ENCODE peak calls at places on chromosome 11, in six cellular contexts. T, U, F, Q, X and A are unnamed samples.
A peak's percentile ranks its signal among the peaks of the same experiment; 100 is the strongest.

GRCh38 chr11:2138436-2139117 is 612 bp downstream of the IGF2 start:
- DNase-seq in T (peak; percentile 42), U (no peak), F (peak; percentile 42), Q (no peak), X (no peak), A (no peak)

GRCh38 chr11:71342951-71343827 is 90.8 kb upstream of the SHANK2 start:
- DNase-seq in T (peak; percentile 84), U (peak; percentile 50), F (peak; percentile 78), Q (peak; percentile 77), X (no peak), A (peak; percentile 40)

GRCh38 chr11:88326112-88326511 is 11.4 kb downstream of the CTSC start:
- DNase-seq in T (peak; percentile 33), U (no peak), F (no peak), Q (no peak), X (no peak), A (no peak)

GRCh38 chr11:62497132-62497915 is 49.3 kb downstream of the AHNAK start:
- DNase-seq in T (peak; percentile 43), U (no peak), F (peak; percentile 13), Q (peak; percentile 86), X (peak; percentile 13), A (peak; percentile 74)

GRCh38 chr11:46381046-46381835 is at the start of gene MDK:
- DNase-seq in T (peak; percentile 77), U (no peak), F (peak; percentile 92), Q (peak; percentile 49), X (no peak), A (no peak)

GRCh38 chr11:130426223-130427048 is 2.0 kb downstream of the ADAMTS8 start:
- DNase-seq in T (no peak), U (no peak), F (no peak), Q (no peak), X (no peak), A (no peak)

GRCh38 chr11:121389651-121390050 is 62.5 kb upstream of the SORL1 start:
- DNase-seq in T (peak; percentile 26), U (no peak), F (no peak), Q (no peak), X (no peak), A (no peak)

GRCh38 chr11:110903830-110904229 is 191.6 kb upstream of the ARHGAP20 start:
- DNase-seq in T (no peak), U (no peak), F (no peak), Q (no peak), X (no peak), A (no peak)

GRCh38 chr11:64359712-64360402 is 895 bp downstream of the RPS6KA4 start:
- DNase-seq in T (peak; percentile 43), U (no peak), F (peak; percentile 35), Q (no peak), X (no peak), A (no peak)

GRCh38 chr11:67267188-67268035 is 1.1 kb downstream of the GRK2 start:
- DNase-seq in T (no peak), U (no peak), F (no peak), Q (peak; percentile 61), X (no peak), A (no peak)

GRCh38 chr11:69840371-69841169 is 21.4 kb upstream of the FGF3 start:
- DNase-seq in T (no peak), U (no peak), F (no peak), Q (no peak), X (no peak), A (peak; percentile 76)

GRCh38 chr11:86370171-86370570 is 4.5 kb upstream of the CCDC81 start:
- DNase-seq in T (no peak), U (no peak), F (no peak), Q (no peak), X (no peak), A (no peak)

GRCh38 chr11:130121430-130121978 is 38.1 kb upstream of the ST14 start:
- DNase-seq in T (no peak), U (no peak), F (no peak), Q (no peak), X (no peak), A (peak; percentile 29)

GRCh38 chr11:41522899-41523672 is 63.6 kb upstream of the LRRC4C start:
- DNase-seq in T (no peak), U (no peak), F (no peak), Q (no peak), X (no peak), A (no peak)

GRCh38 chr11:10409207-10409661 is 45.8 kb upstream of the AMPD3 start:
- DNase-seq in T (no peak), U (no peak), F (no peak), Q (peak; percentile 8), X (no peak), A (no peak)

GRCh38 chr11:63146586-63146985 is 2.6 kb upstream of the SLC22A24 start:
- DNase-seq in T (no peak), U (no peak), F (no peak), Q (no peak), X (no peak), A (no peak)

GRCh38 chr11:6388747-6389146 is 1.5 kb upstream of the SMPD1 start:
- DNase-seq in T (no peak), U (no peak), F (no peak), Q (no peak), X (no peak), A (no peak)

GRCh38 chr11:6387811-6388599 is 2.3 kb upstream of the SMPD1 start:
- DNase-seq in T (no peak), U (no peak), F (no peak), Q (peak; percentile 51), X (no peak), A (no peak)

GRCh38 chr11:6391548-6392134 is 1.4 kb downstream of the SMPD1 start:
- DNase-seq in T (no peak), U (no peak), F (no peak), Q (no peak), X (no peak), A (no peak)

GRCh38 chr11:6389921-6390717 is at the start of gene SMPD1:
- DNase-seq in T (peak; percentile 87), U (peak; percentile 57), F (peak; percentile 97), Q (peak; percentile 74), X (peak; percentile 66), A (peak; percentile 81)

GRCh38 chr11:6390718-6391547 is 659 bp downstream of the SMPD1 start:
- DNase-seq in T (no peak), U (no peak), F (no peak), Q (no peak), X (no peak), A (no peak)
- TF ChIP-seq ATF3 in T (no peak), U (no peak), F (no peak), Q (no peak), X (no peak), A (no peak)

GRCh38 chr11:9267680-9268079 is 2.5 kb upstream of the DENND5A start:
- DNase-seq in T (no peak), U (no peak), F (no peak), Q (no peak), X (no peak), A (no peak)
- TF ChIP-seq ATF3 in T (no peak), U (no peak), F (no peak), Q (no peak), X (no peak), A (no peak)

GRCh38 chr11:47468598-47469214 is 19.8 kb upstream of the RAPSN start:
- DNase-seq in T (no peak), U (no peak), F (no peak), Q (no peak), X (no peak), A (no peak)
- TF ChIP-seq ATF3 in T (no peak), U (no peak), F (no peak), Q (no peak), X (no peak), A (no peak)

DNA sequence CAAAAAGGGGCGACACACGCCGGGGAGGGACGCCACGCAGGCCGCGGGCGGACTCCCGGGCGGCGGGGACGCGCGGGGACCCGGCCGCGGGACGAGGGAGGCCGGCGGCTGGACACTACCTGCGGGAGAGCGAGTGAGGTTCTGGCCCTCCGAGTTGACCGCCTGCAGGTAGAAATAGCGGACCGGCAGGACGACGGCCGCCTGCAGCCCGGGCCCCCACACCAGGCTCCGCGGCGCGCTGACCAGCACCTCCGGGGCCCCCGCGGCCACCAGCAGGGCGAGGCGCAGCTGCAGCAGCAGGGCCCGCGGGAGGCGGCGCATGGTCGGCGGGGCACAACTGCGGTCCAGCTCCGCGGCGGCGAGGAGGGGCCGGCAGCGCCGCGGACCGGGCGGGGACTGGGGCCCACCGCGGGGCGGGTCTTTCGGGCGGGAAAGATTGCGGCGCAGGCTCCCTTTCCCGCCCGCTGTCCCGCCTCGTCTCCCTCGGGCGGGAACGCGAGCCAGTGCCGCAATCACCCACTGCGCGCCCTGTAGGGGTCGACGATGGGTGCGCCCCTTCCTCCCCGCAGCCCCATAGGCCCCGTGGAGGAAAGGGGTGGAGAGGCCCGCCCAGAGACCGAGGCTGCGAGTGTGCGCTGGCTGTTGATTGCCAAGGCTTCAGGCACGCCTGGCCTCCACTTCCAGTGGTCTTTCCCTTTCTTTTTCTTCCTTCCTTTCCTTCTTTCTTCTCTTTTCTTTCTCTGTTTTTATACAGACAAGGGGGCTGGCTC is at the start of gene POGLUT3:
- DNase-seq in T (peak; percentile 68), U (peak; percentile 19), F (peak; percentile 86), Q (peak; percentile 41), X (no peak), A (no peak)
- TF ChIP-seq ATF3 in T (no peak), U (no peak), F (no peak), Q (no peak), X (no peak), A (no peak)

DNA sequence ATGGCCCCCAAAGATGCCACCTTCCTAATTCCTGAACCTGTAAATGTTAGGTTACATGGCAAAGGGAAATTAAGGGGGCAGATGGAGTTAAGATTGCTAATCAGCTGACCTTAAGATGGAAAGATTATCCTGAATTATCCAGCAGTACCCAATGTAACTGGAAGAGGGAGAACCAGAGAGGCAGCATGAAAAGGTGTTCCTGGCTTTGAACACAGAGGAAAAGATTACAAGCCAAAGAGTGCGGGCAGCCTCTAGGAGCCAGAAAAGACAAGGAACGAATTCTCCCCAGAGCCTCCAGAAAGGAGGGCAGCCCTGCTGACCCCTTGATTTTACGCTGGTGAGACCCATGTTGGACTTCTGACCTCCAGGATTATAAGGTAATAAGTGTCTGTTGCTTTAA is 15.1 kb upstream of the THRSP start:
- DNase-seq in T (no peak), U (no peak), F (no peak), Q (no peak), X (no peak), A (no peak)
- TF ChIP-seq ATF3 in T (no peak), U (no peak), F (no peak), Q (no peak), X (no peak), A (no peak)

GRCh38 chr11:125402436-125402835 is 93.6 kb downstream of the FEZ1 start:
- DNase-seq in T (no peak), U (no peak), F (no peak), Q (no peak), X (no peak), A (no peak)
- TF ChIP-seq ATF3 in T (no peak), U (no peak), F (no peak), Q (no peak), X (no peak), A (no peak)

DNA sequence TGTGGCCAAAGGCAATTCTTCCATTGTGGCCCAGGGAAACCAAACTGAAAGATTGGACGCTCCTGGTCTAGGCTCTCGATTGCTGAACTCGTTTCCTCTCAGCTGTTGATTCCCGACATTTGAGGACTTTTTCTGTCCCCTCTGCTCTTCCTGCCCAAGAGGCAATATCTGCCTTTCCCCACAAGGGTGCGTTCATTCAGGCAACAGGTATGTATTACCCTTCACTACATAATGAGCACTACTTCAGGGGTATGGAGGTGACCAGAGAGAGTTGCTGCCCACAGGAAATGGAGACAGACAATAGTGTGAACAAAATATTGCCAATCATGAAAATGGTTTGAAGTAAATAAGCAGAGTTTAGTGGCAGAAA is 8.2 kb downstream of the PTH start:
- DNase-seq in T (peak; percentile 28), U (no peak), F (peak; percentile 14), Q (peak; percentile 77), X (no peak), A (peak; percentile 8)
- TF ChIP-seq ATF3 in T (no peak), U (no peak), F (no peak), Q (no peak), X (no peak), A (no peak)

GRCh38 chr11:65718964-65719492 is 1.6 kb downstream of the RNASEH2C start:
- DNase-seq in T (peak; percentile 9), U (no peak), F (peak; percentile 24), Q (no peak), X (no peak), A (no peak)
- TF ChIP-seq ATF3 in T (no peak), U (no peak), F (no peak), Q (no peak), X (no peak), A (no peak)